ENCODE peak calls at places on chromosome 19, in eight cellular contexts. Q, Y, R, S, X, W, V and G are unnamed samples. For H3K4me1 and H3K27me3, the result is how much of the 10 kb centered on the place peaks cover.

GRCh38 chr19:42422576-42423461 is 4.4 kb downstream of the LIPE start:
- DNase-seq in Q (no peak), Y (peak), R (no peak), S (peak), X (no peak), W (no peak), V (peak), G (no peak)

GRCh38 chr19:42111384-42111783 is 20.9 kb downstream of the POU2F2 start:
- DNase-seq in Q (no peak), Y (no peak), R (peak), S (no peak), X (no peak), W (no peak), V (no peak), G (no peak)

GRCh38 chr19:7401694-7402093 is 53.0 kb downstream of the ARHGEF18 start:
- DNase-seq in Q (no peak), Y (no peak), R (no peak), S (no peak), X (no peak), W (no peak), V (no peak), G (no peak)

GRCh38 chr19:11018179-11018578 is 57.3 kb downstream of the SMARCA4 start:
- DNase-seq in Q (no peak), Y (peak), R (no peak), S (no peak), X (no peak), W (no peak), V (no peak), G (no peak)

GRCh38 chr19:50258918-50259372 is 55.5 kb downstream of the MYH14 start:
- DNase-seq in Q (peak), Y (peak), R (peak), S (no peak), X (no peak), W (peak), V (no peak), G (peak)

GRCh38 chr19:5186293-5187050 is 154.1 kb downstream of the PTPRS start:
- DNase-seq in Q (no peak), Y (no peak), R (peak), S (no peak), X (peak), W (no peak), V (no peak), G (peak)

GRCh38 chr19:1455336-1456120 is 5.6 kb downstream of the APC2 start:
- DNase-seq in Q (peak), Y (peak), R (peak), S (peak), X (peak), W (no peak), V (no peak), G (peak)

GRCh38 chr19:681029-681626 is 4.9 kb downstream of the FSTL3 start:
- DNase-seq in Q (peak), Y (no peak), R (no peak), S (no peak), X (no peak), W (peak), V (peak), G (no peak)

GRCh38 chr19:42191855-42192254 is 25.6 kb downstream of the DEDD2 start:
- DNase-seq in Q (no peak), Y (peak), R (peak), S (no peak), X (peak), W (no peak), V (no peak), G (no peak)

GRCh38 chr19:38045554-38046253 is 138.7 kb downstream of the SIPA1L3 start:
- DNase-seq in Q (no peak), Y (no peak), R (no peak), S (no peak), X (no peak), W (no peak), V (no peak), G (no peak)

GRCh38 chr19:38047641-38048040 is 140.6 kb downstream of the SIPA1L3 start:
- DNase-seq in Q (peak), Y (no peak), R (no peak), S (no peak), X (no peak), W (no peak), V (no peak), G (peak)

GRCh38 chr19:38047048-38047435 is 140.0 kb downstream of the SIPA1L3 start:
- DNase-seq in Q (no peak), Y (no peak), R (no peak), S (no peak), X (no peak), W (no peak), V (no peak), G (no peak)

GRCh38 chr19:38046254-38047047 is 139.4 kb downstream of the SIPA1L3 start:
- DNase-seq in Q (no peak), Y (peak), R (no peak), S (no peak), X (no peak), W (no peak), V (no peak), G (no peak)

GRCh38 chr19:38049105-38049649 is 142.2 kb downstream of the SIPA1L3 start:
- DNase-seq in Q (no peak), Y (no peak), R (peak), S (no peak), X (no peak), W (no peak), V (no peak), G (no peak)
- H3K4me3 ChIP-seq in Q (no peak), Y (no peak), R (no peak), S (no peak), X (no peak), W (no peak), V (no peak), G (no peak)

GRCh38 chr19:44738161-44738535 is 10.4 kb upstream of the BCL3 start:
- DNase-seq in Q (no peak), Y (no peak), R (no peak), S (no peak), X (no peak), W (no peak), V (no peak), G (no peak)
- H3K4me1 ChIP-seq in Q (under half), Y (under half), R (under half), S (under half), X (under half), W (under half), V (under half), G (under half)

GRCh38 chr19:15507068-15508034 is 974 bp upstream of the CYP4F22 start:
- DNase-seq in Q (no peak), Y (no peak), R (no peak), S (no peak), X (no peak), W (no peak), V (no peak), G (no peak)
- H3K27me3 ChIP-seq in Q (under half), Y (under half), R (under half), S (under half), X (under half), W (half or more), V (under half), G (under half)

GRCh38 chr19:30873003-30873402 is 476.2 kb downstream of the TSHZ3 start:
- DNase-seq in Q (no peak), Y (no peak), R (no peak), S (no peak), X (no peak), W (no peak), V (no peak), G (no peak)

GRCh38 chr19:30871979-30872378 is 477.3 kb downstream of the TSHZ3 start:
- DNase-seq in Q (no peak), Y (no peak), R (no peak), S (no peak), X (no peak), W (no peak), V (no peak), G (no peak)

GRCh38 chr19:30873691-30874090 is 475.5 kb downstream of the TSHZ3 start:
- DNase-seq in Q (no peak), Y (no peak), R (no peak), S (no peak), X (no peak), W (no peak), V (no peak), G (no peak)

GRCh38 chr19:30865481-30865880 is 483.8 kb downstream of the TSHZ3 start:
- DNase-seq in Q (no peak), Y (no peak), R (no peak), S (no peak), X (no peak), W (no peak), V (no peak), G (peak)

DNA sequence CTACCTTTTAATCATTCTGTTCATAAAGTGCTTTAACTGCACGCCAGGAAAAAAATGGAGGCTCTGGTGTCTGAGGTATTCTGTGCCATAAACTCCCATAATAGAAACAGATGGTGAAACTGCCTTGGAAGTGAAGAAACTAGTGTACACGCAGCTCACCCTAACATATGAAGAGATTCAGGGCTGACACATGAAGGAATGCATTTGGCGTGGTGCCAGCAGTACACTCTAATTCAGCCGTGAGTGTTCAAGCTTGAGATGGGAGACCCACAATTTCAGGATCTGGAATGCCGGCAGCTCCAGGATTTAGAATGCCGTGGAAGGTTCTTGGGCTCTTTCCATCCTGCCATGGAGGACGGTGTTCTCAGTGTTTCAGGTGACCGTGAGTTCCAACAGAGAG is 478.4 kb downstream of the TSHZ3 start:
- DNase-seq in Q (no peak), Y (no peak), R (peak), S (no peak), X (no peak), W (no peak), V (peak), G (peak)
- H3K4me3 ChIP-seq in Q (no peak), Y (no peak), R (no peak), S (no peak), X (no peak), W (no peak), V (no peak), G (no peak)

DNA sequence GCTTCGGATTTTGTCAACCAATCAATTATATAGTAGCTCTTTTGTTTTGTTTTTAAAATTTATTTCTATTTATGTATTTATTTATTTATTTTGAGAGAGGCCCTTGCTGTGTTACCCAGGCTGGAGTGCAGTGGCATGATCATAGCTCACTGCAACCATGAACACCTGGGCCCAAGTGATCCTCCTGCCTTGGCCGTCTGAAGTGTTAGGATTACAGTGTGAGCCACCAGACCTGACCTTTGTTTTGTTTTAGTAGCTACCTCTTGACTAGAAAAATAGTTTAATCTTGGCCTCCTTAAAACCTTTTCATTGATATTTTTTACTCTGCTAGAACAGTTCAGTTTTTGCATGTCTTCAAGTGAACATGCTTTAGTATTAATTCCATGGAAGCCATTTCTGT is 15.1 kb downstream of the GARRE1 start:
- DNase-seq in Q (no peak), Y (no peak), R (no peak), S (no peak), X (no peak), W (no peak), V (no peak), G (no peak)
- H3K4me1 ChIP-seq in Q (under half), Y (under half), R (under half), S (under half), X (under half), W (half or more), V (under half), G (under half)

DNA sequence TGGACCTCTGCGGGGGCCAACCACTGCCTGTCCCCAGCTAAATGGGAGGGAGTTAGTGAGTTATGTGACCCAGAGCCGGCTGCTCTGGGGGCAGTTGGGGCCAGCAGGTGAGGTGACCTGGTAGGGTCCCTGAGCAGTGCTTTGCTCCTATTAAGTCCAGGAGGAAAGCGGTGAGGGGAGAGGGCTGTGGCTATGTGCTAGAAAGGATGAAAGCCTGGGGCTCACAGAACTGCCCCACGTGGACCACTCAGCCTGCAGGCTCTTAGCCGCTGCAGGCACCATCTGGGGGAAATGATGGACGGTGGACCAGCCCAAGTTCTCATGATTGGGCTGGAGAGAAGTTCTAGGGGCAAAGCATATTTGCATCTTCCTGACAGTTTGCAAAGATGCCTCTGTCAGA is 67.6 kb upstream of the ZNF536 start:
- DNase-seq in Q (no peak), Y (no peak), R (no peak), S (no peak), X (no peak), W (no peak), V (no peak), G (no peak)
- H3K27me3 ChIP-seq in Q (under half), Y (under half), R (under half), S (under half), X (under half), W (under half), V (under half), G (under half)

DNA sequence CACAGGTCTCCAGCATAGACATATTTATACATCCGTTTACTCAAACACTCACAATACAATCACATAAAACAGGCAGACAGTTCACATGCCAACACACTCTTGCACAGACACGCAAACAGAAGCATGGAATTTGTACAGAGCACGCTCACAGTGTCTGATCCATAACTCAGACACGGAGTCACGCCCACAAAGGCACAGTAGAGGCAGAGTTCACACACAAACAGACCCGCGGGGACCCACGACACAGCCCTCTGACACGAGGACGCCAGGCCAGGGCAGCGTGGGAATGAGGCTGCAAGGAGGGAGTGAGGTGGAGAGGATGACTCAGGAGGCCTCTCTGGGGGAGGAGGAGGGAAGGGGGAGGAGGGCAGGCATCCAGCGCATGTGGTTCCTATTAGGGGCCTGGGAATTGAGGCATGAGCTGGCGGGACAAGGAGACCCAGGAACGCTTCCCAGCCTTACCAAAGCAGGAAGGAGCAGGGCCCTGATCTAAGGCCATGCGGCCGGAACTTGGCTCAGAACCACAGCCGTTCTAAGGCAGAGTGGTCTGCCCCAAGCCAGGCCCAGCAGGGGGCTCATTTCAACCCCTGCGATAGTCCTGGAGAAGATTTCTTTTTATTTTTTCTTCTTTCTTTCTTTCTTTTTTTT is 9.1 kb upstream of the OLFM2 start:
- DNase-seq in Q (peak), Y (peak), R (peak), S (peak), X (peak), W (peak), V (peak), G (peak)
- H3K4me3 ChIP-seq in Q (no peak), Y (no peak), R (no peak), S (no peak), X (no peak), W (no peak), V (no peak), G (no peak)

DNA sequence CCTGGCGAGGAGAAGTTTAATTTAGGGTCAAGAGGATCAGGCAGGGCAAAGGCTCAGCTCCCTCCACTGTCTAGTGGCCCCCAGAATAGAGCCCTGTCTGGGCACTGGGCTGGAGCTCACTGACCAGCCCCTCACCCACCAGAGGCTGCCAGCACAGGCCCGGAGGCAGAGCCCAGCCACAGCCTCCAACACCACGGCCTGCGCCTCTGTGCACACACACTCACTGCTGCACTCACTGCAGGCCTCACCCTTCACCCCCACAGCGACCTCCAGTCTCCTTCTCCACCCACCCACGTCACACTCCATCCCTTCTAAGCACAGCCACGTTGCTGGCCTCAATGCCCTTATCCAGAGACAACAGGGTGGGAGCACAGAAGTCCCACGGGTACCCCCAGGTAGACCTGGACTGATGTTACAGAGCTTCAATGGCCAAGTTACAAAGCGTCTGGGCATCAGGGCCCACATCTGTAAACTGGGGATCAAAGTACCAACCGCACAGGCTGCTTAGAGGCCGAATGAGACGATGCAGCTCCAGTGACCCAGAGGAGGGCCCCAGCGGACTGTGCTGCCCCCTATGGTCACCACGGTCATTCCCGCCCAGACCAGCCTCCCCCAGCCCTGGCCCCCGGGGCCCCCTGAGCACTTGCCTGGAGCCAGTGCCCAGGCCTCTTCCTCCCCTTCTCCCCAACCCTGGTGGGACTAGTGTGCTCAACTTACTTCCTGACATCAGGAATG is 4.5 kb upstream of the PRKD2 start:
- DNase-seq in Q (peak), Y (no peak), R (no peak), S (no peak), X (no peak), W (no peak), V (no peak), G (no peak)
- H3K4me1 ChIP-seq in Q (under half), Y (under half), R (under half), S (under half), X (under half), W (under half), V (under half), G (under half)

DNA sequence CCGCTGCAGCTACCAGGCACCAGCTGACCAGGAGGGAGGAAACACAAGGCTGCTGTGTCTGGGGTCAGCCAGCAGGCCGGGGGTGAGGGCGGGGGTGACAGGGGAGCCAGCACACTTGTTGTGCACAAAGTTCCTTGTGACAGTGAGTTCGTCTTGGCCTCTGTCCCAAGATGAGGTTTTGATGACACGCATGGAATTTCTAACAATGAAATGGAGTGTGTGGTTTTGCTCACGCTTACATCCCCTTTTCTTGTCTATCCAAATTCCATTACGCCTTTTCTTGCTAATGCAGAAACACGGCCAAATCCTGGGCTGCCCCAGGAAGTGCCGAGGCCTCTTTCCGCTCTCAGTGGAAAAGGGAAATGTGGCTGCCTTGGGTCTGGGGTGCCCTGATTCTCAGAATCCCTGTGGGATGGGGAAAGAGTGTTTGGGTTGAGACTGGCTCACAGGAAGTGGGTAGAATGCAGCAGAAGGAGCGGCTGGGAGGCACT is 73.8 kb downstream of the GADD45B start:
- DNase-seq in Q (no peak), Y (peak), R (peak), S (peak), X (peak), W (peak), V (no peak), G (peak)
- H3K27me3 ChIP-seq in Q (under half), Y (under half), R (under half), S (under half), X (under half), W (under half), V (under half), G (under half)

GRCh38 chr19:43592800-43593350 is 3.1 kb downstream of the IRGQ start:
- DNase-seq in Q (no peak), Y (no peak), R (no peak), S (no peak), X (no peak), W (no peak), V (no peak), G (no peak)

GRCh38 chr19:43595605-43595998 is 332 bp downstream of the IRGQ start:
- DNase-seq in Q (peak), Y (peak), R (no peak), S (no peak), X (no peak), W (no peak), V (peak), G (no peak)

GRCh38 chr19:43595999-43596841 is at the start of the genes IRGQ and ZNF576:
- DNase-seq in Q (peak), Y (peak), R (peak), S (peak), X (peak), W (peak), V (peak), G (peak)

GRCh38 chr19:43594710-43595604 is 977 bp downstream of the IRGQ start:
- DNase-seq in Q (peak), Y (peak), R (peak), S (peak), X (peak), W (peak), V (peak), G (no peak)

GRCh38 chr19:43594081-43594697 is 1.7 kb downstream of the IRGQ start:
- DNase-seq in Q (no peak), Y (no peak), R (no peak), S (no peak), X (no peak), W (no peak), V (no peak), G (no peak)
- H3K4me3 ChIP-seq in Q (peak), Y (peak), R (peak), S (peak), X (peak), W (peak), V (peak), G (no peak)